ENCODE peak calls at places on chromosomes 12 and 14, in seven cellular contexts. One of them, this sample, is unnamed.

GRCh38 chr12:131042848-131043245 is 89.1 kb downstream of the ADGRD1 start:
- DNase-seq in HFF-Myc: no peak
- DNase-seq in KBM-7: no peak
- DNase-seq in CD8-positive, alpha-beta memory T cell: no peak
- DNase-seq in H54: no peak
- DNase-seq in HEK293T: no peak
- DNase-seq in NCI-H774: no peak
- DNase-seq in this sample: no peak

GRCh38 chr14:35991356-35991755 is 165.2 kb downstream of the BRMS1L start:
- DNase-seq in HFF-Myc: no peak
- DNase-seq in KBM-7: no peak
- DNase-seq in CD8-positive, alpha-beta memory T cell: no peak
- DNase-seq in H54: no peak
- DNase-seq in HEK293T: no peak
- DNase-seq in NCI-H774: no peak
- DNase-seq in this sample: no peak

GRCh38 chr12:29569392-29569791 is 71.9 kb upstream of the OVCH1 start:
- DNase-seq in HFF-Myc: no peak
- DNase-seq in KBM-7: no peak
- DNase-seq in CD8-positive, alpha-beta memory T cell: no peak
- DNase-seq in H54: no peak
- DNase-seq in HEK293T: no peak
- DNase-seq in NCI-H774: no peak
- DNase-seq in this sample: no peak

GRCh38 chr12:115404761-115405470 is 720.9 kb upstream of the TBX3 start:
- DNase-seq in HFF-Myc: peak
- DNase-seq in KBM-7: no peak
- DNase-seq in CD8-positive, alpha-beta memory T cell: no peak
- DNase-seq in H54: peak
- DNase-seq in HEK293T: no peak
- DNase-seq in NCI-H774: no peak
- DNase-seq in this sample: no peak

GRCh38 chr12:105561981-105562726 is 231.7 kb downstream of the C12orf75 start:
- DNase-seq in HFF-Myc: no peak
- DNase-seq in KBM-7: no peak
- DNase-seq in CD8-positive, alpha-beta memory T cell: no peak
- DNase-seq in H54: peak
- DNase-seq in HEK293T: peak
- DNase-seq in NCI-H774: peak
- DNase-seq in this sample: no peak

GRCh38 chr12:108728820-108729611 is 2.3 kb downstream of the CORO1C start:
- DNase-seq in HFF-Myc: no peak
- DNase-seq in KBM-7: no peak
- DNase-seq in CD8-positive, alpha-beta memory T cell: no peak
- DNase-seq in H54: no peak
- DNase-seq in HEK293T: no peak
- DNase-seq in NCI-H774: no peak
- DNase-seq in this sample: no peak

GRCh38 chr12:132904718-132905328 is 17.4 kb upstream of the CHFR start:
- DNase-seq in HFF-Myc: no peak
- DNase-seq in KBM-7: no peak
- DNase-seq in CD8-positive, alpha-beta memory T cell: peak
- DNase-seq in H54: no peak
- DNase-seq in HEK293T: no peak
- DNase-seq in NCI-H774: no peak
- DNase-seq in this sample: peak

GRCh38 chr14:105475269-105475915 is 771 bp downstream of the CRIP2 start:
- DNase-seq in HFF-Myc: no peak
- DNase-seq in KBM-7: no peak
- DNase-seq in CD8-positive, alpha-beta memory T cell: no peak
- DNase-seq in H54: peak
- DNase-seq in HEK293T: no peak
- DNase-seq in NCI-H774: peak
- DNase-seq in this sample: no peak

GRCh38 chr14:61527325-61528100 is 167.8 kb upstream of the HIF1A start:
- DNase-seq in HFF-Myc: no peak
- DNase-seq in KBM-7: no peak
- DNase-seq in CD8-positive, alpha-beta memory T cell: no peak
- DNase-seq in H54: peak
- DNase-seq in HEK293T: no peak
- DNase-seq in NCI-H774: no peak
- DNase-seq in this sample: no peak

GRCh38 chr12:127681151-127681754 is 585.7 kb upstream of the TMEM132C start:
- DNase-seq in HFF-Myc: no peak
- DNase-seq in KBM-7: no peak
- DNase-seq in CD8-positive, alpha-beta memory T cell: no peak
- DNase-seq in H54: no peak
- DNase-seq in HEK293T: no peak
- DNase-seq in NCI-H774: no peak
- DNase-seq in this sample: no peak

This sample was measured in activated CD4-positive, alpha-beta memory T cell treated with anti-CD3 and anti-CD28 coated beads, Interleukin-2, amount 10 ng/mL, durations not matched to agents 7 days and 5 days.